ENCODE peak calls at places on chromosomes 16 and 17, in ten cellular contexts. J, L, V, Z, T, N, X, K, O and I are unnamed samples.

GRCh38 chr16:80910434-80910833 is 96.3 kb downstream of the CMC2 start:
- DNase-seq in N (no peak), Z (no peak), J (no peak), L (no peak), O (no peak), K (no peak), T (no peak), X (no peak), V (no peak), I (no peak)

GRCh38 chr17:59845595-59846390 is 47.0 kb downstream of the TUBD1 start:
- DNase-seq in N (no peak), T (peak), K (no peak), X (no peak), O (no peak), J (no peak), Z (no peak), V (peak), L (no peak), I (no peak)

GRCh38 chr17:66276328-66276937 is 26.0 kb upstream of the PRKCA start:
- DNase-seq in L (no peak), J (no peak), V (no peak), X (no peak), O (no peak), N (no peak), T (no peak), Z (no peak), K (no peak), I (no peak)

GRCh38 chr17:81635973-81636504 is 873 bp downstream of the NPLOC4 start:
- DNase-seq in X (no peak), Z (no peak), T (peak), L (no peak), V (peak), O (no peak), J (no peak), K (no peak), N (no peak), I (no peak)

GRCh38 chr17:76929572-76929971 is 61.4 kb downstream of the MGAT5B start:
- DNase-seq in V (no peak), N (no peak), X (no peak), J (no peak), Z (no peak), L (no peak), T (no peak), O (no peak), K (no peak), I (no peak)

GRCh38 chr17:81125573-81126081 is 39.7 kb upstream of the PVALEF start:
- DNase-seq in N (no peak), Z (no peak), J (no peak), V (no peak), T (no peak), X (no peak), O (no peak), K (no peak), L (no peak), I (no peak)

GRCh38 chr16:52611817-52612673 is 65.1 kb upstream of the TOX3 start:
- DNase-seq in Z (no peak), X (no peak), V (no peak), K (no peak), J (no peak), L (no peak), N (no peak), O (no peak), T (peak), I (no peak)

GRCh38 chr17:35817196-35817595 is 7.9 kb downstream of the TAF15 start:
- DNase-seq in V (no peak), L (no peak), N (no peak), Z (no peak), K (no peak), O (no peak), X (no peak), T (no peak), J (no peak), I (no peak)

GRCh38 chr16:19014456-19014855 is 30.7 kb downstream of the TMC7 start:
- DNase-seq in T (no peak), Z (peak), N (no peak), O (no peak), L (no peak), V (no peak), K (no peak), J (no peak), X (no peak), I (no peak)

GRCh38 chr17:43401293-43401692 is 2.5 kb downstream of the ARL4D start:
- DNase-seq in T (no peak), K (no peak), O (no peak), N (no peak), X (no peak), J (no peak), Z (no peak), V (no peak), L (no peak), I (no peak)

GRCh38 chr16:50719401-50720337 is 22.2 kb upstream of the CYLD start:
- DNase-seq in J (no peak), K (no peak), L (no peak), Z (peak), T (no peak), V (no peak), N (no peak), X (no peak), O (no peak), I (no peak)

GRCh38 chr16:27238016-27238587 is 30.5 kb downstream of the NSMCE1 start:
- DNase-seq in Z (no peak), L (no peak), J (no peak), T (no peak), V (no peak), X (peak), K (peak), N (no peak), O (no peak), I (no peak)

GRCh38 chr16:16120044-16120381 is 103.3 kb downstream of the ABCC6 start:
- DNase-seq in X (no peak), J (no peak), K (no peak), L (peak), T (peak), O (no peak), N (no peak), V (no peak), Z (no peak), I (no peak)

GRCh38 chr17:61846976-61847375 is 16.4 kb downstream of the BRIP1 start:
- DNase-seq in V (no peak), T (no peak), L (no peak), O (no peak), N (no peak), Z (no peak), X (no peak), K (no peak), J (no peak), I (no peak)

GRCh38 chr17:34913001-34913400 is 48.3 kb downstream of the CCT6B start:
- DNase-seq in N (no peak), X (no peak), O (no peak), V (no peak), T (no peak), Z (no peak), K (no peak), J (no peak), L (no peak), I (no peak)

GRCh38 chr17:79087428-79088143 is 13.0 kb downstream of the ENGASE start:
- DNase-seq in Z (peak), T (peak), L (no peak), K (peak), J (peak), V (no peak), O (peak), X (peak), N (peak), I (peak)

GRCh38 chr17:59311051-59311468 is 20.4 kb upstream of the YPEL2 start:
- DNase-seq in N (no peak), J (peak), X (no peak), V (no peak), L (peak), T (peak), Z (peak), K (no peak), O (peak), I (peak)

GRCh38 chr17:68204736-68205135 is 43.1 kb upstream of the AMZ2 start:
- DNase-seq in T (no peak), K (no peak), L (no peak), O (no peak), Z (no peak), V (no peak), N (no peak), J (no peak), X (no peak), I (no peak)

GRCh38 chr17:77287432-77288068 is 146.8 kb downstream of the SEC14L1 start:
- DNase-seq in T (peak), K (no peak), X (no peak), V (no peak), N (no peak), O (no peak), Z (peak), J (peak), L (peak), I (no peak)

GRCh38 chr17:4463818-4464501 is 30.2 kb downstream of the SPNS3 start:
- DNase-seq in J (no peak), N (no peak), L (no peak), Z (no peak), T (peak), K (no peak), V (no peak), X (no peak), O (no peak), I (no peak)

GRCh38 chr16:85462405-85463227 is 150.5 kb upstream of the GSE1 start:
- DNase-seq in O (peak), N (no peak), X (no peak), T (peak), L (no peak), K (no peak), Z (no peak), J (peak), V (no peak), I (no peak)

GRCh38 chr16:9929313-9929712 is 252.9 kb downstream of the GRIN2A start:
- DNase-seq in Z (no peak), K (no peak), X (no peak), O (no peak), V (no peak), J (no peak), T (no peak), N (no peak), L (no peak), I (no peak)

GRCh38 chr17:39979865-39980401 is 674 bp upstream of the PSMD3 start:
- DNase-seq in K (no peak), X (no peak), J (no peak), O (peak), V (no peak), L (no peak), N (no peak), Z (peak), T (no peak), I (no peak)

GRCh38 chr17:31248986-31249385 is 48.1 kb downstream of the OMG start:
- DNase-seq in L (no peak), V (peak), N (no peak), J (no peak), K (no peak), T (no peak), X (no peak), Z (no peak), O (no peak), I (no peak)

GRCh38 chr17:40312893-40313659 is 4.1 kb downstream of the RARA start:
- DNase-seq in N (no peak), O (no peak), K (no peak), Z (peak), X (no peak), V (no peak), T (no peak), L (no peak), J (no peak), I (no peak)

GRCh38 chr16:67196881-67197280 is 2.0 kb upstream of the ELMO3 start:
- DNase-seq in V (no peak), T (no peak), N (no peak), K (no peak), L (no peak), Z (no peak), J (no peak), O (no peak), X (no peak), I (no peak)

GRCh38 chr16:89605186-89605970 is 8.1 kb upstream of the DPEP1 start:
- DNase-seq in Z (no peak), V (no peak), X (no peak), K (no peak), O (no peak), N (no peak), L (no peak), J (no peak), T (no peak), I (no peak)

GRCh38 chr16:11060856-11061255 is 116.5 kb downstream of the CLEC16A start:
- DNase-seq in T (no peak), J (no peak), X (no peak), N (no peak), Z (no peak), V (no peak), K (no peak), L (no peak), O (no peak), I (no peak)

GRCh38 chr17:30117548-30118155 is 1.0 kb downstream of the NSRP1 start:
- DNase-seq in J (no peak), X (no peak), O (no peak), N (no peak), T (no peak), L (no peak), K (no peak), V (no peak), Z (no peak), I (no peak)

GRCh38 chr17:1000597-1001490 is 3.9 kb downstream of the TIMM22 start:
- DNase-seq in L (no peak), T (no peak), V (no peak), J (no peak), Z (no peak), N (no peak), K (no peak), X (no peak), O (no peak), I (no peak)

GRCh38 chr16:6125483-6126259 is 1028.1 kb upstream of the EEF2KMT start:
- DNase-seq in K (no peak), Z (no peak), L (no peak), J (no peak), T (no peak), N (no peak), X (no peak), O (no peak), V (no peak), I (no peak)

GRCh38 chr16:17457997-17458396 is 12.8 kb downstream of the XYLT1 start:
- DNase-seq in J (no peak), O (no peak), Z (no peak), V (no peak), T (no peak), X (no peak), K (no peak), N (no peak), L (no peak), I (no peak)

GRCh38 chr17:52156576-52156975 is 1.9 kb downstream of the CA10 start:
- DNase-seq in V (no peak), X (no peak), L (no peak), K (no peak), Z (no peak), T (no peak), O (no peak), J (no peak), N (no peak), I (no peak)

GRCh38 chr17:46072998-46073397 is 73.9 kb downstream of the STH start:
- DNase-seq in O (no peak), N (no peak), V (no peak), L (no peak), K (no peak), Z (no peak), X (no peak), J (no peak), T (no peak), I (no peak)

GRCh38 chr17:55547027-55547670 is 35.9 kb upstream of the SMIM36 start:
- DNase-seq in N (no peak), O (no peak), T (no peak), Z (no peak), K (no peak), J (no peak), V (no peak), L (no peak), X (no peak), I (no peak)

GRCh38 chr16:56625140-56625942 is at the start of gene MT1E:
- DNase-seq in J (no peak), V (no peak), K (peak), N (no peak), T (no peak), O (peak), X (no peak), L (no peak), Z (peak), I (no peak)